ENCODE peak calls at places on chromosome 15, in eight cellular contexts. B, N, G, C, H, A, Q and Z are unnamed samples.

GRCh38 chr15:74789171-74789627 is 7.3 kb downstream of the CSK start:
- DNase-seq in B (no peak), G (no peak), Q (no peak), N (peak), C (peak), A (no peak), H (no peak), Z (no peak)

GRCh38 chr15:75186044-75186443 is 15.6 kb upstream of the C15orf39 start:
- DNase-seq in G (no peak), N (no peak), A (no peak), C (no peak), B (no peak), H (no peak), Q (no peak), Z (no peak)

GRCh38 chr15:37015025-37015424 is 85.3 kb downstream of the MEIS2 start:
- DNase-seq in B (no peak), C (no peak), H (no peak), A (peak), Q (no peak), N (no peak), G (no peak), Z (no peak)

GRCh38 chr15:56261854-56262509 is 18.3 kb upstream of the RFX7 start:
- DNase-seq in N (peak), B (no peak), A (no peak), Q (no peak), C (no peak), H (no peak), G (peak), Z (peak)

GRCh38 chr15:74889882-74890768 is at the start of gene MPI:
- DNase-seq in B (peak), N (peak), G (peak), H (peak), A (peak), C (peak), Q (peak), Z (peak)

GRCh38 chr15:85073556-85074194 is 92.0 kb downstream of the PDE8A start:
- DNase-seq in C (no peak), Q (no peak), B (peak), N (no peak), H (no peak), G (peak), A (no peak), Z (no peak)

GRCh38 chr15:50774450-50774849 is 8.9 kb upstream of the SPPL2A start:
- DNase-seq in N (no peak), C (no peak), B (no peak), H (no peak), G (no peak), Q (no peak), A (no peak), Z (no peak)

GRCh38 chr15:29920515-29920914 is 98.2 kb upstream of the TJP1 start:
- DNase-seq in Q (no peak), B (peak), H (no peak), N (no peak), G (no peak), A (no peak), C (no peak), Z (no peak)

GRCh38 chr15:29135266-29135665 is 134.4 kb downstream of the NSMCE3 start:
- DNase-seq in N (no peak), H (no peak), B (no peak), Q (no peak), C (no peak), A (no peak), G (peak), Z (no peak)

GRCh38 chr15:68207176-68207935 is 2.2 kb upstream of the CALML4 start:
- DNase-seq in C (no peak), G (no peak), H (no peak), Q (no peak), A (no peak), N (no peak), B (no peak), Z (no peak)

GRCh38 chr15:29037997-29038700 is 152.4 kb downstream of the APBA2 start:
- DNase-seq in Q (no peak), H (no peak), N (no peak), G (no peak), A (no peak), C (no peak), B (no peak), Z (no peak)

GRCh38 chr15:84840741-84841429 is 23.7 kb downstream of the ALPK3 start:
- DNase-seq in N (peak), G (peak), Q (no peak), C (no peak), H (no peak), B (no peak), A (no peak), Z (no peak)

GRCh38 chr15:50828610-50829206 is 63.2 kb upstream of the SPPL2A start:
- DNase-seq in C (no peak), B (peak), H (peak), Q (no peak), N (peak), G (peak), A (no peak), Z (no peak)

GRCh38 chr15:35737521-35737920 is 191.6 kb upstream of the DPH6 start:
- DNase-seq in A (no peak), G (peak), H (no peak), N (no peak), C (no peak), Q (no peak), B (no peak), Z (no peak)

GRCh38 chr15:75640483-75641175 is 605 bp upstream of the IMP3 start:
- DNase-seq in C (peak), N (no peak), Q (peak), B (peak), G (peak), A (peak), H (no peak), Z (no peak)

GRCh38 chr15:33068531-33068990 is 126.0 kb downstream of the FMN1 start:
- DNase-seq in B (peak), Q (no peak), N (peak), A (peak), H (peak), C (no peak), G (peak), Z (peak)

GRCh38 chr15:94503293-94503692 is 271.9 kb downstream of the MCTP2 start:
- DNase-seq in C (no peak), N (no peak), Q (no peak), H (no peak), A (no peak), G (no peak), B (no peak), Z (no peak)

GRCh38 chr15:40046721-40047412 is 7.9 kb upstream of the SRP14 start:
- DNase-seq in Q (no peak), C (no peak), G (peak), A (no peak), N (no peak), H (no peak), B (peak), Z (no peak)

GRCh38 chr15:58556541-58556940 is 124.8 kb downstream of the LIPC start:
- DNase-seq in H (no peak), C (no peak), B (no peak), Q (no peak), A (no peak), N (no peak), G (no peak), Z (no peak)

GRCh38 chr15:34496616-34497015 is 59.0 kb upstream of the GOLGA8A start:
- DNase-seq in G (no peak), B (no peak), N (no peak), C (no peak), Q (no peak), H (no peak), A (no peak), Z (no peak)